ENCODE peak calls at places on chromosome 10, in five cellular contexts. Z is gastrocnemius medialis, O is IMR-90, A is cardiac muscle cell, F is right lobe of liver. K is an unnamed sample.

GRCh38 chr10:96858038-96858705 is 26.1 kb downstream of the LCOR start:
- DNase-seq in Z (no peak), O (peak), A (no peak), F (no peak), K (no peak)

GRCh38 chr10:7756360-7756992 is 31.3 kb downstream of the KIN start:
- DNase-seq in Z (no peak), O (peak), A (no peak), F (peak), K (no peak)

GRCh38 chr10:131909014-131909808 is 8.4 kb downstream of the PPP2R2D start:
- DNase-seq in Z (peak), O (no peak), A (no peak), F (peak), K (no peak)

GRCh38 chr10:110275140-110275729 is 29.5 kb downstream of the SMNDC1 start:
- DNase-seq in Z (no peak), O (no peak), A (no peak), F (no peak), K (no peak)

GRCh38 chr10:50279489-50279888 is 28.2 kb upstream of the ASAH2 start:
- DNase-seq in Z (no peak), O (no peak), A (peak), F (no peak), K (no peak)

GRCh38 chr10:132329565-132330485 is 2.2 kb upstream of the LRRC27 start:
- DNase-seq in Z (no peak), O (peak), A (no peak), F (no peak), K (no peak)

GRCh38 chr10:116748041-116748440 is 5.7 kb upstream of the HSPA12A start:
- DNase-seq in Z (no peak), O (peak), A (no peak), F (no peak), K (no peak)

GRCh38 chr10:86969421-86970041 is 1.2 kb downstream of the ADIRF start:
- DNase-seq in Z (no peak), O (peak), A (no peak), F (peak), K (no peak)

GRCh38 chr10:93376372-93377296 is 105.5 kb downstream of the MYOF start:
- DNase-seq in Z (peak), O (peak), A (peak), F (no peak), K (no peak)

GRCh38 chr10:69025370-69025896 is 36.8 kb downstream of the KIFBP start:
- DNase-seq in Z (no peak), O (no peak), A (no peak), F (no peak), K (no peak)

GRCh38 chr10:78685466-78686163 is 383.2 kb upstream of the ZMIZ1 start:
- DNase-seq in Z (no peak), O (peak), A (no peak), F (no peak), K (no peak)

GRCh38 chr10:124652200-124652599 is 92.0 kb downstream of the FAM53B start:
- DNase-seq in Z (no peak), O (no peak), A (no peak), F (no peak), K (no peak)

GRCh38 chr10:124649209-124649608 is 95.0 kb downstream of the FAM53B start:
- DNase-seq in Z (peak), O (no peak), A (no peak), F (no peak), K (no peak)

GRCh38 chr10:124651402-124651887 is 92.7 kb downstream of the FAM53B start:
- DNase-seq in Z (no peak), O (no peak), A (no peak), F (no peak), K (no peak)

GRCh38 chr10:124650263-124650662 is 93.9 kb downstream of the FAM53B start:
- DNase-seq in Z (no peak), O (no peak), A (no peak), F (no peak), K (no peak)

DNA sequence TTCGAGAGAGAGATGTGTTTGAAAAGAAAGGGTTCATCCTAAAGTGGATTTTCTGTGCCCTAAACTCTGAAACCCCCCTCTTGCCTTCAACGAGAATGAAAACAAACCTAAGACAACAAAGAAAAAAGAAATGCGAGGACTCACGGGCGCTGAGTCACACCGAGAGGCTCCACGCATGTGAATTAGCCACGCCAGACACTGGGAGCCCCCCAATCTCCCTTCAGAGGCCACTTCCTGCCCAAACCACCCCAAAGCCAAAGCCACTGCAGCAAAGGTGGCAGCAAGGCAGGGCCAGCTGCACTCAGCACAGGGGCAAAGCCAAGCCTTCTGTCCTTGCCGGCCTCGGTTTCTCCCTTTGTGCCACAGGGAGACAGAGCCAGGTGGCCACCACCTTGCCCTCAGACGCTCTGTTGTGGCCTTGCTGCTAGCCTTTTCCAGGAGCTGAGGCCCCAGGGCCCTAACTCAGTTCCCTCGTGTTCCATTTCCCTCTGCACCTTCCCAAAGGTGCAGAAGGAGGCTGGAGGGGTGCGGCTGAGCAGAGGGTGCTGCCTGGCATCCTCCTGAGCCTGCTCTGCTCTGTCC is 93.3 kb downstream of the FAM53B start:
- DNase-seq in Z (no peak), O (no peak), A (no peak), F (no peak), K (no peak)
- H3K27ac ChIP-seq in Z (peak), O (no peak), A (no peak), F (no peak), K (peak)

GRCh38 chr10:126066491-126066890 is 170.1 kb downstream of the FANK1 start:
- DNase-seq in Z (no peak), O (no peak), A (no peak), F (no peak), K (no peak)

GRCh38 chr10:126073606-126074005 is 177.2 kb downstream of the FANK1 start:
- DNase-seq in Z (no peak), O (peak), A (no peak), F (no peak), K (no peak)

GRCh38 chr10:126075009-126075408 is 178.6 kb downstream of the FANK1 start:
- DNase-seq in Z (no peak), O (no peak), A (no peak), F (no peak), K (no peak)

GRCh38 chr10:126068357-126068756 is 172.0 kb downstream of the FANK1 start:
- DNase-seq in Z (no peak), O (no peak), A (no peak), F (no peak), K (no peak)

DNA sequence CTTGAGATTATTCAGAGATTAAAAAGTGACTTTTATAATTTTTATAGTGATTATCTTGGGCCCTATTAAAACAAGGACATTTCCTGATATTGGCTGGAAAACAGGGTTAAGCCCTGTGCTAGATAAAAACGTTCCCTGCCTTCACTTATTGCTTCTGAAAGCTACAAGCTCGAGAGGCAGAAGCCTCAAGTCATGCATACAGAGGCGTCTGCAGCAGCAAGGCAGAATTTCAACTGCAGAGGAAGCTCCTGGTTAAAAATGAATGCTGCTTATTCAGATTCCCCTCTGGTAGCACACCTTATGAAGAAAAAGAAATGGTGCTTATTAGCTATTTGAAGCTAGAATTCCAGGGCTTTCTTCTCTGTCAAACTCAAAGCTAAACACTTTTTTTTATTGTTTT is 174.5 kb downstream of the FANK1 start:
- DNase-seq in Z (no peak), O (no peak), A (no peak), F (no peak), K (no peak)
- H3K27ac ChIP-seq in Z (no peak), O (no peak), A (no peak), F (no peak), K (no peak)

GRCh38 chr10:73591935-73592699 is 975 bp upstream of the USP54 start:
- DNase-seq in Z (peak), O (no peak), A (peak), F (peak), K (peak)
- H3K27ac ChIP-seq in Z (peak), O (no peak), A (peak), F (peak), K (peak)

DNA sequence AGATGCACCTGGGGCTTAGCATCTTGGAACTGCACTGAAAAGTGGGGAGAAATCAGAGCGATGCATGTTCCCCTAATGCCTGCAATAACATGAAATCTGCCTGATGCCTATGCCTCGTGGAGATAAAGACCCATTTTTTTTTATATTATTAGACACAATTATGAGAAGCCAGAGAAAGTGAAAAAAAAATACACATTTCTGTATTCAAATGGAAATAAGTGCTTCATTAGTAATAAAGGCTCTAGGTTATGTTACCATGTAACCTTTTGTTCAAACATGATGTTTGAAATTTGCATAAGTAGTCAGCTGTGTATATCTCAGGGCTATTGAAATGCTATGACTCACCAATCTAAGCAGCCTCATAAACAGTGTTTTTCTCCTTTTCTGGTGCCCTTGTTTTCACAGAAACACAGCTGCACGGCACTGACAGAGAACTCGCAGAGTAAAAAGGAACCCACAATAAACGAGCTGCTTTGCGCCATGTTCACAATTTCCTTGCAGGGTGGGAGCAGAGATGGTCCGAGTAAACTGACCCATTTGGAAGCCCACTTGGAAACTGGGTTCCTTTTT is 175.9 kb upstream of the PRKCQ start:
- DNase-seq in Z (no peak), O (peak), A (no peak), F (no peak), K (no peak)
- H3K27ac ChIP-seq in Z (no peak), O (peak), A (no peak), F (no peak), K (no peak)

GRCh38 chr10:24874133-24874532 is 78.3 kb downstream of the PRTFDC1 start:
- DNase-seq in Z (no peak), O (no peak), A (no peak), F (no peak), K (no peak)

GRCh38 chr10:24872049-24872789 is 80.2 kb downstream of the PRTFDC1 start:
- DNase-seq in Z (no peak), O (no peak), A (peak), F (no peak), K (no peak)

GRCh38 chr10:24873281-24873683 is 79.1 kb downstream of the PRTFDC1 start:
- DNase-seq in Z (no peak), O (peak), A (no peak), F (no peak), K (no peak)

GRCh38 chr10:24871501-24871900 is 80.9 kb downstream of the PRTFDC1 start:
- DNase-seq in Z (no peak), O (no peak), A (no peak), F (no peak), K (no peak)

GRCh38 chr10:24872790-24873182 is 79.6 kb downstream of the PRTFDC1 start:
- DNase-seq in Z (no peak), O (no peak), A (no peak), F (no peak), K (no peak)
- H3K27ac ChIP-seq in Z (no peak), O (peak), A (peak), F (no peak), K (no peak)

GRCh38 chr10:49139000-49139865 is 5.4 kb upstream of the FAM170B start:
- DNase-seq in Z (no peak), O (peak), A (no peak), F (no peak), K (no peak)
- H3K27ac ChIP-seq in Z (peak), O (peak), A (no peak), F (no peak), K (peak)

DNA sequence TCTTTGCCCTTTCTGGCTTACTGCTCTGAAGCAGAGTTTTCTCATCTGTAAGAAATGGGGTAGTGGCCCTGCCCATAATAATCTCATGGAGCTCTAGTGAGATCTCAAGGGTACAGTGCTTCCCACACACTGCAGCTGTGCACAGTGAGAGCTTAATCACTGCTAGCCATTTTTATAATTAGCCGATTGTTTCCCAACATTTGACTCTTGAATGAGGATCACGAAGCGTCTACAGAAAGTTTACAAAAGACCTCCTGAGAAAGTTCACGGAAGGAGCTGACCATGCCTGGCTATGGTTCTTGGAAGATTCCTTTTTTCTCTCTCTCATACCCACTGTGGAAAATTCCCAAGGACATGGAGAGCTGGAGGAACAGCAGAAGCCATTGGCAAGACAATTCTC is 70.4 kb downstream of the FAM171A1 start:
- DNase-seq in Z (no peak), O (no peak), A (no peak), F (no peak), K (no peak)
- H3K27ac ChIP-seq in Z (no peak), O (no peak), A (no peak), F (no peak), K (no peak)

GRCh38 chr10:3747984-3748383 is 37.0 kb downstream of the KLF6 start:
- DNase-seq in Z (no peak), O (no peak), A (no peak), F (peak), K (no peak)

GRCh38 chr10:3749597-3750351 is 35.2 kb downstream of the KLF6 start:
- DNase-seq in Z (peak), O (peak), A (peak), F (no peak), K (no peak)

GRCh38 chr10:3748484-3748883 is 36.5 kb downstream of the KLF6 start:
- DNase-seq in Z (no peak), O (no peak), A (no peak), F (no peak), K (no peak)

GRCh38 chr10:3750352-3750816 is 34.6 kb downstream of the KLF6 start:
- DNase-seq in Z (no peak), O (no peak), A (no peak), F (no peak), K (no peak)

DNA sequence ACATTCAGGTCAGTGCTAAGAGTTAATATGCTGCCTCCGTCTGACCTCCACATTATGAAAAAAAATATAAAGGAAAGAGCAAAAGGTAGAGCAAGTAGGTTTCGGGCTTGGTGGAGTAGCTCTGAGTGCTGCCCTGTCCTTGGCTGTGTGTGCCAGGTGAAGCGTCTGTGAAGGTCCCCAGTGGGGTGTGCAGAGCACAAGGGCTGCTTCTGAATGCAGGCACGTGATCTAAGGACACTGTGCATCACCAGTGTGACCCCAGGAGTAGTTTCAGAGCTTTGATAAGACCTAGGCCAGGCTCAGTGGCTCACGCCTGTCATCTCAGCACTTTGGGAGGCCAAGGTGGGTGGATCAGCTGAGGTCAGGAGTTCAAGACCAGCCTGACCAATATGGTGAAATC is 36.0 kb downstream of the KLF6 start:
- DNase-seq in Z (no peak), O (no peak), A (no peak), F (no peak), K (no peak)
- H3K27ac ChIP-seq in Z (peak), O (no peak), A (no peak), F (peak), K (peak)

DNA sequence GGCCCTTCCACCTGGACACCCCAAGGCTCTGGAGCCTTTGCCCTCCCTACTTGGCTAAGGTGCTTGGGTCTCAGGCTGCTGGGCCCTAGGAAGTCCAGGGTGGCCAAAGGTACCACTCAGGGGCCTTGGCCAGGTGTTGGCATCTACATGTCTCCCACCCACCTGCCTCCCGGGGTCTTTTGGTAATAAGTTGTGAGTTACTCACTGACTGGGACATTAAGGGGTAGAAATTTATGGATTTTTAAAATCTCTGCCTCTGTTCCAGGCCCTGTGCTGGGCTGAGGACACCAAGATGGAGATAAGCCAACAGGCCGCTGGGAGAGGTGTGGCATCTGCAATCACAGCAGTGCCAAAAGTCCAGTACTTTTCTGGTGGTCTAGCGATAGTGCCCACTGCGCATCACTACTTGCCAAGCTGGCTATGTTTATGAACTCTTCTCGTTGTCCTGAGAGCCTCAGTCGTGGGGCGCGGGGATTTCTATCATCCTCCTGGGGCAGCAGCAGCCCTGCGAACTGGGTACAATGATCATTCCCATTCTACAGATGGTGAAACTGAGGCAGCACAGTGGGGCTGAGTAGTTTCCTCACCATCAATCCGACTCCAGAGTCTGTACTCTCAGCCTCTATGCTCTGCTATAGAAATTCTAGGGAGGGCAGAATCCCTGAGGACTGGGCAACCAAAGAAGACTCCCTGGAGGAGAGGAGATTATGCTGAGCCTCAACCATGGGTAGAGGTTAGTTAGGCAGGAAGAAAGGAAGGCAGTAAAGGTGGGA is 36.2 kb downstream of the TBATA start:
- DNase-seq in Z (no peak), O (no peak), A (no peak), F (no peak), K (no peak)
- H3K27ac ChIP-seq in Z (no peak), O (no peak), A (no peak), F (no peak), K (no peak)

GRCh38 chr10:29957887-29958330 is 101.5 kb downstream of the JCAD start:
- DNase-seq in Z (no peak), O (no peak), A (no peak), F (peak), K (peak)
- H3K27ac ChIP-seq in Z (peak), O (no peak), A (no peak), F (peak), K (no peak)

K was measured in lower lobe of right lung.